ENCODE peak calls at places on chromosomes 2 and 18, in ten cellular contexts. One of them, this sample, is unnamed.
A peak's percentile ranks its signal among the peaks of the same experiment; 100 is the strongest.

GRCh38 chr2:11657646-11658045 is 12.3 kb downstream of the NTSR2 start:
- DNase-seq in Peyer's patch: no peak
- DNase-seq in NCI-H82: no peak
- DNase-seq in NCI-H1092: no peak
- DNase-seq in renal cortical epithelial cell: no peak
- DNase-seq in stimulated activated CD8-positive, alpha-beta memory T cell treated with anti-CD3 and anti-CD28 coated beads, Interleukin-4, amount 100 ng/mL, for 4 hours: no peak
- DNase-seq in H54: no peak
- DNase-seq in HL-60: no peak
- DNase-seq in left ventricle myocardium inferior: no peak
- DNase-seq in SJSA1: no peak
- DNase-seq in this sample: no peak

GRCh38 chr2:37523861-37524362 is 147.5 kb downstream of the CDC42EP3 start:
- DNase-seq in left ventricle myocardium inferior: no peak
- DNase-seq in NCI-H82: peak; percentile 49
- DNase-seq in HL-60: peak; percentile 25
- DNase-seq in H54: no peak
- DNase-seq in Peyer's patch: no peak
- DNase-seq in SJSA1: no peak
- DNase-seq in stimulated activated CD8-positive, alpha-beta memory T cell treated with anti-CD3 and anti-CD28 coated beads, Interleukin-4, amount 100 ng/mL, for 4 hours: no peak
- DNase-seq in NCI-H1092: no peak
- DNase-seq in renal cortical epithelial cell: peak; percentile 74
- DNase-seq in this sample: no peak

GRCh38 chr18:27014841-27015240 is 149.3 kb upstream of the AQP4 start:
- DNase-seq in HL-60: no peak
- DNase-seq in renal cortical epithelial cell: peak; percentile 53
- DNase-seq in H54: no peak
- DNase-seq in left ventricle myocardium inferior: no peak
- DNase-seq in SJSA1: no peak
- DNase-seq in Peyer's patch: no peak
- DNase-seq in NCI-H82: no peak
- DNase-seq in NCI-H1092: no peak
- DNase-seq in stimulated activated CD8-positive, alpha-beta memory T cell treated with anti-CD3 and anti-CD28 coated beads, Interleukin-4, amount 100 ng/mL, for 4 hours: no peak
- DNase-seq in this sample: no peak

GRCh38 chr2:146239392-146240135 is 1605.3 kb upstream of the ACVR2A start:
- DNase-seq in H54: no peak
- DNase-seq in left ventricle myocardium inferior: no peak
- DNase-seq in HL-60: no peak
- DNase-seq in Peyer's patch: no peak
- DNase-seq in renal cortical epithelial cell: no peak
- DNase-seq in stimulated activated CD8-positive, alpha-beta memory T cell treated with anti-CD3 and anti-CD28 coated beads, Interleukin-4, amount 100 ng/mL, for 4 hours: no peak
- DNase-seq in NCI-H1092: no peak
- DNase-seq in SJSA1: no peak
- DNase-seq in NCI-H82: no peak
- DNase-seq in this sample: no peak

GRCh38 chr2:125560855-125561254 is 1095.1 kb upstream of the GYPC start:
- DNase-seq in NCI-H1092: no peak
- DNase-seq in Peyer's patch: no peak
- DNase-seq in NCI-H82: no peak
- DNase-seq in stimulated activated CD8-positive, alpha-beta memory T cell treated with anti-CD3 and anti-CD28 coated beads, Interleukin-4, amount 100 ng/mL, for 4 hours: no peak
- DNase-seq in left ventricle myocardium inferior: no peak
- DNase-seq in H54: no peak
- DNase-seq in SJSA1: no peak
- DNase-seq in renal cortical epithelial cell: no peak
- DNase-seq in HL-60: no peak
- DNase-seq in this sample: no peak

GRCh38 chr2:158979775-158980174 is 11.3 kb downstream of the TANC1 start:
- DNase-seq in renal cortical epithelial cell: peak; percentile 50
- DNase-seq in H54: no peak
- DNase-seq in SJSA1: no peak
- DNase-seq in HL-60: no peak
- DNase-seq in NCI-H82: no peak
- DNase-seq in NCI-H1092: no peak
- DNase-seq in left ventricle myocardium inferior: no peak
- DNase-seq in Peyer's patch: no peak
- DNase-seq in stimulated activated CD8-positive, alpha-beta memory T cell treated with anti-CD3 and anti-CD28 coated beads, Interleukin-4, amount 100 ng/mL, for 4 hours: no peak
- DNase-seq in this sample: no peak

GRCh38 chr18:41906528-41907256 is 48.3 kb upstream of the PIK3C3 start:
- DNase-seq in NCI-H1092: peak; percentile 53
- DNase-seq in stimulated activated CD8-positive, alpha-beta memory T cell treated with anti-CD3 and anti-CD28 coated beads, Interleukin-4, amount 100 ng/mL, for 4 hours: no peak
- DNase-seq in SJSA1: no peak
- DNase-seq in renal cortical epithelial cell: peak; percentile 71
- DNase-seq in NCI-H82: peak; percentile 59
- DNase-seq in Peyer's patch: no peak
- DNase-seq in left ventricle myocardium inferior: no peak
- DNase-seq in H54: peak; percentile 9
- DNase-seq in HL-60: peak; percentile 11
- DNase-seq in this sample: no peak

GRCh38 chr2:68362749-68363148 is 2.3 kb upstream of the PLEK start:
- DNase-seq in NCI-H82: no peak
- DNase-seq in renal cortical epithelial cell: no peak
- DNase-seq in HL-60: no peak
- DNase-seq in SJSA1: no peak
- DNase-seq in H54: no peak
- DNase-seq in left ventricle myocardium inferior: no peak
- DNase-seq in Peyer's patch: no peak
- DNase-seq in NCI-H1092: no peak
- DNase-seq in stimulated activated CD8-positive, alpha-beta memory T cell treated with anti-CD3 and anti-CD28 coated beads, Interleukin-4, amount 100 ng/mL, for 4 hours: no peak
- DNase-seq in this sample: no peak

GRCh38 chr2:10709290-10709939 is 12.0 kb upstream of the ATP6V1C2 start:
- DNase-seq in Peyer's patch: no peak
- DNase-seq in renal cortical epithelial cell: no peak
- DNase-seq in NCI-H1092: no peak
- DNase-seq in left ventricle myocardium inferior: no peak
- DNase-seq in H54: peak; percentile 58
- DNase-seq in NCI-H82: peak; percentile 67
- DNase-seq in HL-60: no peak
- DNase-seq in stimulated activated CD8-positive, alpha-beta memory T cell treated with anti-CD3 and anti-CD28 coated beads, Interleukin-4, amount 100 ng/mL, for 4 hours: no peak
- DNase-seq in SJSA1: no peak
- DNase-seq in this sample: no peak

GRCh38 chr2:168136392-168136977 is 110.9 kb downstream of the STK39 start:
- DNase-seq in NCI-H82: peak; percentile 68
- DNase-seq in HL-60: no peak
- DNase-seq in SJSA1: no peak
- DNase-seq in H54: no peak
- DNase-seq in left ventricle myocardium inferior: no peak
- DNase-seq in renal cortical epithelial cell: peak; percentile 81
- DNase-seq in NCI-H1092: no peak
- DNase-seq in Peyer's patch: no peak
- DNase-seq in stimulated activated CD8-positive, alpha-beta memory T cell treated with anti-CD3 and anti-CD28 coated beads, Interleukin-4, amount 100 ng/mL, for 4 hours: no peak
- DNase-seq in this sample: no peak

GRCh38 chr2:7992612-7993596 is 689.0 kb upstream of the ID2 start:
- DNase-seq in NCI-H1092: no peak
- DNase-seq in renal cortical epithelial cell: peak; percentile 26
- DNase-seq in NCI-H82: peak; percentile 60
- DNase-seq in HL-60: peak; percentile 5
- DNase-seq in stimulated activated CD8-positive, alpha-beta memory T cell treated with anti-CD3 and anti-CD28 coated beads, Interleukin-4, amount 100 ng/mL, for 4 hours: no peak
- DNase-seq in SJSA1: no peak
- DNase-seq in left ventricle myocardium inferior: no peak
- DNase-seq in Peyer's patch: no peak
- DNase-seq in H54: no peak
- DNase-seq in this sample: no peak

GRCh38 chr18:5294618-5295230 is 802 bp downstream of the ZBTB14 start:
- DNase-seq in SJSA1: peak; percentile 49
- DNase-seq in left ventricle myocardium inferior: peak; percentile 56
- DNase-seq in NCI-H1092: no peak
- DNase-seq in H54: peak; percentile 44
- DNase-seq in NCI-H82: peak; percentile 62
- DNase-seq in HL-60: peak; percentile 63
- DNase-seq in stimulated activated CD8-positive, alpha-beta memory T cell treated with anti-CD3 and anti-CD28 coated beads, Interleukin-4, amount 100 ng/mL, for 4 hours: peak; percentile 31
- DNase-seq in Peyer's patch: peak; percentile 81
- DNase-seq in renal cortical epithelial cell: peak; percentile 33
- DNase-seq in this sample: peak; percentile 87

GRCh38 chr2:237711458-237712150 is 84.2 kb downstream of the LRRFIP1 start:
- DNase-seq in H54: no peak
- DNase-seq in Peyer's patch: no peak
- DNase-seq in NCI-H82: no peak
- DNase-seq in left ventricle myocardium inferior: no peak
- DNase-seq in HL-60: no peak
- DNase-seq in stimulated activated CD8-positive, alpha-beta memory T cell treated with anti-CD3 and anti-CD28 coated beads, Interleukin-4, amount 100 ng/mL, for 4 hours: no peak
- DNase-seq in SJSA1: no peak
- DNase-seq in NCI-H1092: no peak
- DNase-seq in renal cortical epithelial cell: no peak
- DNase-seq in this sample: no peak

GRCh38 chr2:67412424-67412823 is 15.3 kb downstream of the ETAA1 start:
- DNase-seq in left ventricle myocardium inferior: no peak
- DNase-seq in NCI-H82: no peak
- DNase-seq in renal cortical epithelial cell: no peak
- DNase-seq in NCI-H1092: no peak
- DNase-seq in H54: no peak
- DNase-seq in stimulated activated CD8-positive, alpha-beta memory T cell treated with anti-CD3 and anti-CD28 coated beads, Interleukin-4, amount 100 ng/mL, for 4 hours: no peak
- DNase-seq in Peyer's patch: no peak
- DNase-seq in HL-60: no peak
- DNase-seq in SJSA1: no peak
- DNase-seq in this sample: no peak

GRCh38 chr18:73670536-73670935 is 477.1 kb downstream of the FBXO15 start:
- DNase-seq in stimulated activated CD8-positive, alpha-beta memory T cell treated with anti-CD3 and anti-CD28 coated beads, Interleukin-4, amount 100 ng/mL, for 4 hours: no peak
- DNase-seq in H54: no peak
- DNase-seq in Peyer's patch: no peak
- DNase-seq in NCI-H1092: no peak
- DNase-seq in renal cortical epithelial cell: peak; percentile 73
- DNase-seq in HL-60: no peak
- DNase-seq in left ventricle myocardium inferior: no peak
- DNase-seq in NCI-H82: no peak
- DNase-seq in SJSA1: no peak
- DNase-seq in this sample: no peak

GRCh38 chr2:26245231-26245732 is 543 bp downstream of the HADHB start:
- DNase-seq in H54: no peak
- DNase-seq in SJSA1: no peak
- DNase-seq in NCI-H1092: peak; percentile 1
- DNase-seq in HL-60: no peak
- DNase-seq in renal cortical epithelial cell: peak; percentile 47
- DNase-seq in stimulated activated CD8-positive, alpha-beta memory T cell treated with anti-CD3 and anti-CD28 coated beads, Interleukin-4, amount 100 ng/mL, for 4 hours: peak; percentile 29
- DNase-seq in Peyer's patch: no peak
- DNase-seq in NCI-H82: peak; percentile 88
- DNase-seq in left ventricle myocardium inferior: peak; percentile 27
- DNase-seq in this sample: peak; percentile 82

GRCh38 chr2:105261061-105261460 is 19.5 kb downstream of the GPR45 start:
- DNase-seq in Peyer's patch: no peak
- DNase-seq in SJSA1: peak; percentile 95
- DNase-seq in renal cortical epithelial cell: peak; percentile 94
- DNase-seq in H54: no peak
- DNase-seq in stimulated activated CD8-positive, alpha-beta memory T cell treated with anti-CD3 and anti-CD28 coated beads, Interleukin-4, amount 100 ng/mL, for 4 hours: no peak
- DNase-seq in NCI-H1092: no peak
- DNase-seq in left ventricle myocardium inferior: no peak
- DNase-seq in HL-60: no peak
- DNase-seq in NCI-H82: no peak
- DNase-seq in this sample: no peak